ENCODE peak calls at places on chromosomes 4 and X, in four cellular contexts. One of them, this sample, is unnamed. For H3K36me3, the result is how much of the 10 kb centered on the place peaks cover.

GRCh38 chrX:24145340-24146186 is 4.0 kb upstream of the ZFX start:
- DNase-seq in endothelial cell of umbilical vein: peak
- DNase-seq in mesendoderm: no peak
- DNase-seq in IMR-90: peak
- DNase-seq in this sample: no peak

GRCh38 chr4:40150932-40151331 is 45.9 kb upstream of the RHOH start:
- DNase-seq in endothelial cell of umbilical vein: no peak
- DNase-seq in mesendoderm: no peak
- DNase-seq in IMR-90: peak
- DNase-seq in this sample: no peak

GRCh38 chr4:25441519-25442117 is 64.6 kb downstream of the ANAPC4 start:
- DNase-seq in endothelial cell of umbilical vein: peak
- DNase-seq in mesendoderm: peak
- DNase-seq in IMR-90: peak
- DNase-seq in this sample: peak

GRCh38 chrX:24920769-24921168 is 95.0 kb downstream of the ARX start:
- DNase-seq in endothelial cell of umbilical vein: no peak
- DNase-seq in mesendoderm: no peak
- DNase-seq in IMR-90: no peak
- DNase-seq in this sample: no peak

GRCh38 chr4:10381146-10381545 is 76.1 kb downstream of the ZNF518B start:
- DNase-seq in endothelial cell of umbilical vein: no peak
- DNase-seq in mesendoderm: no peak
- DNase-seq in IMR-90: no peak
- DNase-seq in this sample: no peak

GRCh38 chr4:57018930-57019329 is 40.2 kb downstream of the POLR2B start:
- DNase-seq in endothelial cell of umbilical vein: no peak
- DNase-seq in mesendoderm: no peak
- DNase-seq in IMR-90: peak
- DNase-seq in this sample: no peak

GRCh38 chr4:13704020-13704419 is 76.5 kb upstream of the BOD1L1 start:
- DNase-seq in endothelial cell of umbilical vein: no peak
- DNase-seq in mesendoderm: no peak
- DNase-seq in IMR-90: no peak
- DNase-seq in this sample: no peak

GRCh38 chrX:150694738-150695410 is 1.7 kb downstream of the MTMR1 start:
- DNase-seq in endothelial cell of umbilical vein: no peak
- DNase-seq in mesendoderm: no peak
- DNase-seq in IMR-90: no peak
- DNase-seq in this sample: no peak

GRCh38 chr4:5874811-5875465 is 17.9 kb downstream of the CRMP1 start:
- DNase-seq in endothelial cell of umbilical vein: no peak
- DNase-seq in mesendoderm: peak
- DNase-seq in IMR-90: peak
- DNase-seq in this sample: no peak

GRCh38 chr4:121192013-121192412 is 27.9 kb upstream of the TNIP3 start:
- DNase-seq in endothelial cell of umbilical vein: no peak
- DNase-seq in mesendoderm: no peak
- DNase-seq in IMR-90: no peak
- DNase-seq in this sample: no peak

GRCh38 chr4:152255437-152255836 is 280.5 kb downstream of the FBXW7 start:
- DNase-seq in endothelial cell of umbilical vein: peak
- DNase-seq in mesendoderm: peak
- DNase-seq in IMR-90: peak
- DNase-seq in this sample: no peak

GRCh38 chr4:154160925-154161324 is 330.7 kb downstream of the DCHS2 start:
- DNase-seq in endothelial cell of umbilical vein: no peak
- DNase-seq in mesendoderm: no peak
- DNase-seq in IMR-90: no peak
- DNase-seq in this sample: no peak

GRCh38 chr4:87121332-87122065 is 98.9 kb downstream of the KLHL8 start:
- DNase-seq in endothelial cell of umbilical vein: no peak
- DNase-seq in mesendoderm: no peak
- DNase-seq in IMR-90: peak
- DNase-seq in this sample: no peak

GRCh38 chrX:10875995-10876394 is 235.1 kb upstream of the HCCS start:
- DNase-seq in endothelial cell of umbilical vein: no peak
- DNase-seq in mesendoderm: no peak
- DNase-seq in IMR-90: no peak
- DNase-seq in this sample: no peak

GRCh38 chrX:135984220-135984619 is 1.0 kb upstream of the SLC9A6 start:
- DNase-seq in endothelial cell of umbilical vein: no peak
- DNase-seq in mesendoderm: no peak
- DNase-seq in IMR-90: no peak
- DNase-seq in this sample: no peak

GRCh38 chrX:24333371-24333770 is 19.5 kb upstream of the SUPT20HL2 start:
- DNase-seq in endothelial cell of umbilical vein: no peak
- DNase-seq in mesendoderm: no peak
- DNase-seq in IMR-90: no peak
- DNase-seq in this sample: no peak

GRCh38 chr4:103904126-103904525 is 184.3 kb upstream of the TACR3 start:
- DNase-seq in endothelial cell of umbilical vein: no peak
- DNase-seq in mesendoderm: no peak
- DNase-seq in IMR-90: no peak
- DNase-seq in this sample: no peak

GRCh38 chr4:30429813-30430466 is 290.2 kb upstream of the PCDH7 start:
- DNase-seq in endothelial cell of umbilical vein: peak
- DNase-seq in mesendoderm: no peak
- DNase-seq in IMR-90: peak
- DNase-seq in this sample: no peak

GRCh38 chr4:152265149-152265621 is 270.7 kb downstream of the FBXW7 start:
- DNase-seq in endothelial cell of umbilical vein: no peak
- DNase-seq in mesendoderm: no peak
- DNase-seq in IMR-90: peak
- DNase-seq in this sample: no peak

GRCh38 chrX:17375631-17376380 is 806 bp downstream of the NHS start:
- DNase-seq in endothelial cell of umbilical vein: peak
- DNase-seq in mesendoderm: peak
- DNase-seq in IMR-90: peak
- DNase-seq in this sample: peak

GRCh38 chr4:46793036-46793435 is 116.0 kb downstream of the COX7B2 start:
- DNase-seq in endothelial cell of umbilical vein: no peak
- DNase-seq in mesendoderm: peak
- DNase-seq in IMR-90: no peak
- DNase-seq in this sample: no peak

GRCh38 chrX:116204947-116205346 is 34.4 kb downstream of the AGTR2 start:
- DNase-seq in endothelial cell of umbilical vein: peak
- DNase-seq in mesendoderm: peak
- DNase-seq in IMR-90: no peak
- DNase-seq in this sample: no peak

GRCh38 chrX:49272426-49272825 is 2.8 kb downstream of the PPP1R3F start:
- DNase-seq in endothelial cell of umbilical vein: no peak
- DNase-seq in mesendoderm: no peak
- DNase-seq in IMR-90: no peak
- DNase-seq in this sample: no peak

GRCh38 chr4:113397114-113397701 is 347.8 kb downstream of the ANK2 start:
- DNase-seq in endothelial cell of umbilical vein: peak
- DNase-seq in mesendoderm: no peak
- DNase-seq in IMR-90: peak
- DNase-seq in this sample: no peak

GRCh38 chr4:70183168-70183939 is 12.2 kb upstream of the ODAM start:
- DNase-seq in endothelial cell of umbilical vein: peak
- DNase-seq in mesendoderm: peak
- DNase-seq in IMR-90: peak
- DNase-seq in this sample: peak

GRCh38 chrX:39895228-39896110 is 202.3 kb downstream of the BCOR start:
- DNase-seq in endothelial cell of umbilical vein: no peak
- DNase-seq in mesendoderm: no peak
- DNase-seq in IMR-90: no peak
- DNase-seq in this sample: no peak
- H3K27ac ChIP-seq in endothelial cell of umbilical vein: no peak
- H3K27ac ChIP-seq in mesendoderm: no peak
- H3K27ac ChIP-seq in IMR-90: no peak
- H3K27ac ChIP-seq in this sample: peak

DNA sequence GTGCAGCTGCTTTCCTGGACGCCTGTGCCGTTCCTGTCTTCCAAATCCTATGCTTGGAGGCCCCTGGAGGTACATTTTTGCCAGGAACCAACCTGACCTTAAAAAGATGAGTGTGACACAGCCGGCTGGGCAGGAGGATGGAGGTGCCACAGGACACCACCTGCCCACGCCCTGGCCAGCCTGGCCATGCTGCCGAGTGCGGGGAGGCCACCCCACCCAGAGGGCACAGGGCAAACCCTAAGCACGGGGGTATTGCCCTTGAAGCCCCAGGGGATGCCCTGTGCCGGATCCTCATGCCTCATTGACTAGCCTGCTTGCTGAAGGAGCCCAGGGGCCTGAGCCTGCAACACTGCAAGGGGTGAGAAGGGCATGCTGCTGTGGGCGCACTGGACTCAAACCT is 20.1 kb downstream of the FGFR3 start:
- DNase-seq in endothelial cell of umbilical vein: no peak
- DNase-seq in mesendoderm: no peak
- DNase-seq in IMR-90: no peak
- DNase-seq in this sample: no peak
- H3K36me3 ChIP-seq in endothelial cell of umbilical vein: under half
- H3K36me3 ChIP-seq in mesendoderm: under half
- H3K36me3 ChIP-seq in IMR-90: under half
- H3K36me3 ChIP-seq in this sample: under half

GRCh38 chr4:158172196-158172557 is 648 bp downstream of the GASK1B start:
- DNase-seq in endothelial cell of umbilical vein: no peak
- DNase-seq in mesendoderm: no peak
- DNase-seq in IMR-90: peak
- DNase-seq in this sample: no peak
- H3K27ac ChIP-seq in endothelial cell of umbilical vein: peak
- H3K27ac ChIP-seq in mesendoderm: no peak
- H3K27ac ChIP-seq in IMR-90: peak
- H3K27ac ChIP-seq in this sample: peak

GRCh38 chr4:183666088-183666487 is 7.0 kb downstream of the TRAPPC11 start:
- DNase-seq in endothelial cell of umbilical vein: no peak
- DNase-seq in mesendoderm: no peak
- DNase-seq in IMR-90: no peak
- DNase-seq in this sample: no peak
- H3K36me3 ChIP-seq in endothelial cell of umbilical vein: under half
- H3K36me3 ChIP-seq in mesendoderm: under half
- H3K36me3 ChIP-seq in IMR-90: under half
- H3K36me3 ChIP-seq in this sample: under half

GRCh38 chr4:98639108-98639507 is 19.3 kb downstream of the TSPAN5 start:
- DNase-seq in endothelial cell of umbilical vein: no peak
- DNase-seq in mesendoderm: no peak
- DNase-seq in IMR-90: no peak
- DNase-seq in this sample: no peak

GRCh38 chr4:98641906-98642668 is 16.3 kb downstream of the TSPAN5 start:
- DNase-seq in endothelial cell of umbilical vein: no peak
- DNase-seq in mesendoderm: no peak
- DNase-seq in IMR-90: no peak
- DNase-seq in this sample: no peak

GRCh38 chr4:98641393-98641792 is 17.0 kb downstream of the TSPAN5 start:
- DNase-seq in endothelial cell of umbilical vein: no peak
- DNase-seq in mesendoderm: no peak
- DNase-seq in IMR-90: peak
- DNase-seq in this sample: no peak

GRCh38 chr4:98638661-98639060 is 19.8 kb downstream of the TSPAN5 start:
- DNase-seq in endothelial cell of umbilical vein: no peak
- DNase-seq in mesendoderm: no peak
- DNase-seq in IMR-90: peak
- DNase-seq in this sample: no peak

DNA sequence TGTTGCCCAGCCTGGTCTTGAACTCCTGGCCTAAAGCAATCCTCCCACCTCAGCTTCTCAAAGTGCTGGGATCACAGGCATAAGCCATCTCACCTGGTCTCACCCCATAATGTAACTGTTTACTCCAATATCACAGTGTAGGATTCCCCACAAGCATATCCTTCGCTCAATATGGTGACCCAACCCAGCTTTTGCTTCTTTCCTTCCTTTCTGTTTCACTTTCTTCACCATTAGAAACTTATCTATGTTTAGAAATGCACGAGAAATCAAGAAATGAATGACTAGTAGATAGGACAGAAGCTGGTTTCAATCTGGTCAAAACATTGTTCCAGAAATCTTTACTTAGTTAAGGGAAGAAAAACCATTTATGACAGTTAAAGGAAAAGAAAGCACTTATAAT is 18.9 kb downstream of the TSPAN5 start:
- DNase-seq in endothelial cell of umbilical vein: no peak
- DNase-seq in mesendoderm: no peak
- DNase-seq in IMR-90: peak
- DNase-seq in this sample: no peak
- H3K27ac ChIP-seq in endothelial cell of umbilical vein: no peak
- H3K27ac ChIP-seq in mesendoderm: no peak
- H3K27ac ChIP-seq in IMR-90: no peak
- H3K27ac ChIP-seq in this sample: no peak